ENCODE peak calls at places on chromosomes 11 and 22, in ten cellular contexts. J, M, C, A, R, G, E, V, Q and H are unnamed samples.
A peak's percentile ranks its signal among the peaks of the same experiment; 100 is the strongest.

GRCh38 chr11:117273550-117274289 is 17.4 kb upstream of the BACE1-AS start:
- DNase-seq in M (no peak), R (no peak), Q (no peak), A (no peak), V (no peak), J (no peak), G (no peak), E (no peak), C (no peak), H (peak; percentile 19)

GRCh38 chr11:71305451-71306125 is 53.2 kb upstream of the SHANK2 start:
- DNase-seq in V (peak; percentile 60), E (no peak), C (no peak), A (no peak), R (no peak), M (no peak), J (peak; percentile 50), G (peak; percentile 29), Q (no peak), H (no peak)

GRCh38 chr11:119461250-119461963 is 38.4 kb upstream of the THY1 start:
- DNase-seq in J (no peak), M (no peak), V (no peak), G (peak; percentile 25), E (no peak), Q (no peak), C (no peak), R (no peak), A (no peak), H (no peak)

GRCh38 chr22:29265929-29266328 is 1.9 kb downstream of the RHBDD3 start:
- DNase-seq in V (no peak), R (no peak), J (no peak), G (no peak), Q (no peak), M (no peak), C (no peak), E (no peak), A (peak; percentile 9), H (no peak)

GRCh38 chr11:119734788-119735187 is 5.8 kb upstream of the NECTIN1 start:
- DNase-seq in Q (no peak), G (no peak), C (no peak), V (no peak), M (no peak), R (no peak), E (no peak), A (no peak), J (no peak), H (no peak)

GRCh38 chr11:123166095-123166559 is 28.9 kb downstream of the CLMP start:
- DNase-seq in E (peak; percentile 85), Q (no peak), A (no peak), R (no peak), J (peak; percentile 84), C (peak; percentile 89), V (no peak), M (no peak), G (no peak), H (no peak)

GRCh38 chr11:22199243-22199642 is 6.4 kb downstream of the ANO5 start:
- DNase-seq in Q (no peak), J (no peak), G (no peak), R (no peak), M (no peak), E (no peak), V (no peak), A (no peak), C (no peak), H (no peak)

GRCh38 chr11:15123849-15124248 is 9.1 kb downstream of the INSC start:
- DNase-seq in G (no peak), M (no peak), R (peak; percentile 23), V (no peak), E (no peak), A (no peak), C (no peak), Q (no peak), J (no peak), H (no peak)

GRCh38 chr11:7353100-7353499 is 101.4 kb downstream of the SYT9 start:
- DNase-seq in V (no peak), G (no peak), C (no peak), M (peak; percentile 7), E (no peak), J (no peak), R (peak; percentile 22), Q (no peak), A (no peak), H (no peak)

GRCh38 chr11:103202048-103202651 is 92.9 kb downstream of the DYNC2H1 start:
- DNase-seq in M (no peak), G (no peak), V (no peak), J (no peak), A (no peak), E (no peak), C (no peak), Q (no peak), R (peak; percentile 22), H (no peak)

GRCh38 chr11:122778148-122778547 is 60.2 kb upstream of the CRTAM start:
- DNase-seq in Q (no peak), J (no peak), E (no peak), A (no peak), M (no peak), G (no peak), C (no peak), V (no peak), R (no peak), H (no peak)

GRCh38 chr11:124812876-124813275 is 12.7 kb upstream of the MSANTD2 start:
- DNase-seq in A (no peak), V (no peak), Q (no peak), M (no peak), J (no peak), R (no peak), E (no peak), G (no peak), C (no peak), H (no peak)

GRCh38 chr22:28582806-28583205 is 96.8 kb downstream of the TTC28 start:
- DNase-seq in C (no peak), Q (no peak), G (no peak), E (no peak), V (no peak), R (no peak), M (no peak), A (no peak), J (no peak), H (no peak)

GRCh38 chr11:56849250-56849649 is 100.8 kb upstream of the OR9G4 start:
- DNase-seq in M (no peak), G (no peak), V (no peak), J (no peak), R (no peak), A (no peak), Q (no peak), E (no peak), C (no peak), H (no peak)

DNA sequence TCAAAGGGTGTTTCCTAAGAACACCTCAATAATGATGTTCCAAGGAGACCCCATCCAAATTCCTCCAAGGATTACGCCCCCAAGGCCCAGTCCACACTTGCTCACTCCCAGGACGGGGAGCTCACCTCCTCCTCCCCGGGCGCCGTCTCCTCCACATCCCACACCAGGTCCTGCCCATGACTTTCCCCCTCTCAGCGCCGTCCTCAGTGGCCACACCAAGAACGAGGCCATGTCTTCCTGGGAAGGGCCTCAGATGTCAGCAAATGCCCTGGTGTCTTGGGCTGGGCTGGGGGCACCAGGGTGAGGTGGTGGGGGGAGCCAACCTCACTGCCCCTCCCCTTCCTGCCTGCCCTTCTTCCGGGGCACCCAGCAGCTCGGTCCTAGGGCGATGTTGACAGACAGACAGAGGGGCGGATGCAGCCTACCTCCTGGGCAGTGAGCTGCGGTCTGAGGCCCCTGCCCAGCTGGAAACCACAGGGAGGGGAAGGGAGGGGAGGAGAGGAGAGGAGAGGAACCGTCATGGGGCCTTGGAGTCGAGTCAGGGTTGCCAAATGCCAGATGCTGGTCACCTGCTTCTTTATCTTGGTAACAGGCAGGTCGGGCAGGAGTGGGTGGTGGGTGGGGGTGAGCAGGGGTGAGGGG is at the start of the genes C11orf21 and TSPAN32:
- DNase-seq in R (no peak), C (no peak), Q (peak; percentile 77), G (peak; percentile 71), A (peak; percentile 82), E (no peak), V (peak; percentile 95), M (no peak), J (no peak), H (peak; percentile 41)
- TF ChIP-seq POLR2A in R (no peak), C (no peak), Q (no peak), G (no peak), A (no peak), E (no peak), V (no peak), M (no peak), J (no peak), H (no peak)

DNA sequence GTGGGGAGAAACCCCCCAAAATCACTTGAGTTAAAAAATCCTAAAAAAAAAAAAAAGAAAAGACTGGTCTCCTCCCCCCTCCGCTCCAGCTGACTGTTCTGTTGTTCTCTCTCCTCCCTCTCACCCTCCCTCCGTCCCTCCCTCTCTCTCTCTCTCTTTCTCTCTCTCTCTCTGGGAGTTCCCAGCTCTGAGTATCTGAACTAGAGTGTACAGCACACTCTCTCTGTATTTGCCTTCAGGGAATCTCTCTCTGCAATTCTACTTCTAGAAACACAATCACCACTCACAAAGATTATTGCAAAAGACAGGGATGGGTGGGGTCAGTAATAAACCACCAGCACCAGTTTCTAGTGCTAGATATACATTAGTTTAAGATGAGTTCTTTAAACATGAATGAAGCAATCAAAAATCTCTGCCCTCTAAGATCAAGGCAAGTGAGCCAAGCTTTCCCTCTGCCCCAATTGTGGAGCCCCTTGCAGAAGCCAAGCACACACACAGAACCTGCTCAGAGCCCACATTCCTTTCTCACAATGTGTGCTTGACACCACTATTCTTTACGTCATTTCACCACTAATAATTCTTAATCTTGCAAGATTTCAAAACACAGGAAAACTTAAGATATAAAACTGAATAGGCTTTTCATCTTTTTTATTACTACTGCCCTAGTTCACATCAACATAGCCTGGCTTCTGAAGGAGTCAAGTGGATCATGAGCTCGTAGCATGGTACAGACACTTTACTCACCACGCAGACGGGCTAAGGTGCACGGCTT is 133.5 kb downstream of the RBFOX2 start:
- DNase-seq in Q (peak; percentile 70), V (no peak), C (peak; percentile 72), G (no peak), A (no peak), E (no peak), R (no peak), J (peak; percentile 85), M (no peak), H (peak; percentile 36)
- H3K27ac ChIP-seq in Q (peak overlapping the region; percentile 87), V (no peak overlapping the region), C (peak overlapping the region; percentile 87), G (peak overlapping the region; percentile 70), A (no peak overlapping the region), E (peak overlapping the region; percentile 14), R (no peak overlapping the region), J (peak overlapping the region; percentile 85), M (no peak overlapping the region), H (no peak overlapping the region)

GRCh38 chr11:89433278-89433677 is 57.9 kb downstream of the NOX4 start:
- DNase-seq in G (no peak), R (no peak), Q (no peak), E (no peak), M (no peak), J (no peak), A (no peak), V (no peak), C (no peak), H (no peak)
- H3K36me3 ChIP-seq in G (no peaks in the 10 kb centered on the region), R (no peaks in the 10 kb centered on the region), Q (no peaks in the 10 kb centered on the region), E (no peaks in the 10 kb centered on the region), M (no peaks in the 10 kb centered on the region), J (no peaks in the 10 kb centered on the region), A (no peaks in the 10 kb centered on the region), V (no peaks in the 10 kb centered on the region), C (no peaks in the 10 kb centered on the region), H (no peaks in the 10 kb centered on the region)

DNA sequence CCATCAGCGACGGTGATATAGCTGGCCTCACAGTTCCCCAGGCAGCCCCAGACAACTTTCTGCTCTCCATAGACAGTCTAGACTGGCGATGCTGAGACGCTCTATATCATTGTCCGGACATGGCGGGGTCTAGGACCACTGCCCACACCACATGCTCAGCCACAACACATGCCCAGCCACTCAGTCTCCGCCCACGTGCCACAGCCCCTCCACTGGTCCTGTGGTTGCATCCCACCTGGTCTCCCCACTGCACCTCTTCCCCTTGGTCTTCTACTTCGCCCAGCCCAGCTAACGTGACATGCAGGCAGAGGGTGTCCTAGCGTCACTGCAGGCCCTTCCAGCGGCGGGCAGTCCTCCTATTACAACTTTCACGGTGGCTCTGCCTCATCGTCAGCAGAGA is 22.9 kb upstream of the YPEL1 start:
- DNase-seq in J (no peak), M (no peak), V (peak; percentile 51), E (no peak), G (no peak), Q (no peak), R (no peak), C (no peak), A (no peak), H (no peak)
- TF ChIP-seq POLR2A in J (no peak), M (peak; percentile 61), V (no peak), E (no peak), G (no peak), Q (no peak), R (no peak), C (no peak), A (no peak), H (no peak)